ENCODE peak calls at places on chromosomes 5 and 9, in four cellular contexts. N, Z, Y and I are unnamed samples.

GRCh38 chr9:138122676-138123075 is 245.1 kb downstream of the CACNA1B start:
- DNase-seq in N (no peak), Z (no peak), Y (no peak), I (no peak)

GRCh38 chr5:98587166-98587565 is 186.3 kb upstream of the RGMB start:
- DNase-seq in Y (no peak), N (no peak), Z (no peak), I (no peak)

GRCh38 chr5:149464796-149465489 is 85.9 kb upstream of the IL17B start:
- DNase-seq in Y (no peak), N (peak), Z (peak), I (no peak)

GRCh38 chr5:20562545-20562944 is 574.5 kb upstream of the CDH18 start:
- DNase-seq in N (no peak), Z (no peak), Y (no peak), I (no peak)

GRCh38 chr9:23615569-23615968 is 210.5 kb downstream of the ELAVL2 start:
- DNase-seq in N (no peak), Z (no peak), Y (no peak), I (no peak)

GRCh38 chr9:106039151-106039935 is 345.0 kb downstream of the TMEM38B start:
- DNase-seq in Y (no peak), Z (no peak), N (no peak), I (no peak)

GRCh38 chr9:135698767-135699166 is 514 bp downstream of the SOHLH1 start:
- DNase-seq in N (no peak), Y (no peak), Z (no peak), I (no peak)

GRCh38 chr9:111896942-111897830 is 572 bp downstream of the UGCG start:
- DNase-seq in Y (peak), N (peak), Z (peak), I (peak)

GRCh38 chr9:132135456-132135855 is 26.4 kb upstream of the NTNG2 start:
- DNase-seq in Y (no peak), Z (no peak), N (no peak), I (no peak)

GRCh38 chr9:121073038-121073437 is 1.7 kb upstream of the CNTRL start:
- DNase-seq in Z (no peak), Y (peak), N (peak), I (no peak)

GRCh38 chr5:39661026-39661779 is 236.4 kb upstream of the DAB2 start:
- DNase-seq in N (no peak), Z (no peak), Y (no peak), I (no peak)

GRCh38 chr9:130199605-130200004 is 27.4 kb downstream of the NCS1 start:
- DNase-seq in Y (no peak), N (no peak), Z (no peak), I (no peak)

GRCh38 chr5:112757468-112758208 is 20.0 kb downstream of the APC start:
- DNase-seq in Z (peak), N (no peak), Y (peak), I (peak)

GRCh38 chr9:133726401-133727276 is 11.5 kb downstream of the SARDH start:
- DNase-seq in N (peak), Y (no peak), Z (peak), I (peak)

GRCh38 chr9:114507726-114508125 is 2.5 kb upstream of the WHRN start:
- DNase-seq in Z (peak), Y (peak), N (no peak), I (peak)

GRCh38 chr5:64790210-64790609 is 21.5 kb downstream of the CWC27 start:
- DNase-seq in Y (no peak), Z (no peak), N (no peak), I (no peak)

GRCh38 chr9:69923972-69924371 is 103.4 kb downstream of the CFAP95 start:
- DNase-seq in Y (no peak), N (no peak), Z (peak), I (no peak)

GRCh38 chr9:121567142-121568100 is 67.8 kb upstream of the GGTA1 start:
- DNase-seq in N (peak), Y (no peak), Z (no peak), I (no peak)

GRCh38 chr5:5587474-5587873 is 165.0 kb downstream of the ICE1 start:
- DNase-seq in N (no peak), Z (no peak), Y (no peak), I (no peak)

GRCh38 chr9:111969622-111970021 is 73.0 kb downstream of the UGCG start:
- DNase-seq in N (no peak), Z (peak), Y (no peak), I (no peak)

GRCh38 chr5:6708814-6709213 is 4.4 kb upstream of the TENT4A start:
- DNase-seq in Y (no peak), N (no peak), Z (no peak), I (no peak)

GRCh38 chr9:133735415-133735775 is 2.8 kb downstream of the SARDH start:
- DNase-seq in N (no peak), Y (no peak), Z (no peak), I (no peak)

GRCh38 chr9:129717991-129718390 is 34.9 kb downstream of the PTGES start:
- DNase-seq in Y (no peak), N (no peak), Z (no peak), I (no peak)

GRCh38 chr5:180491496-180491895 is 2.7 kb upstream of the CNOT6 start:
- DNase-seq in N (no peak), Z (no peak), Y (no peak), I (no peak)

GRCh38 chr5:125181955-125182354 is 435.5 kb upstream of the ZNF608 start:
- DNase-seq in N (no peak), Y (no peak), Z (no peak), I (no peak)

GRCh38 chr5:103216137-103216536 is 42.4 kb upstream of the MACIR start:
- DNase-seq in Y (no peak), N (no peak), Z (no peak), I (no peak)

GRCh38 chr5:9196403-9197224 is 349.3 kb downstream of the SEMA5A start:
- DNase-seq in Y (no peak), Z (no peak), N (no peak), I (no peak)

GRCh38 chr5:11050596-11051304 is 289.7 kb upstream of the DAP start:
- DNase-seq in Z (no peak), N (no peak), Y (no peak), I (no peak)

GRCh38 chr5:126016256-126016655 is 407.0 kb upstream of the GRAMD2B start:
- DNase-seq in Y (no peak), Z (no peak), N (peak), I (no peak)

GRCh38 chr5:43602818-43603534 is at the start of gene NNT:
- DNase-seq in N (peak), Z (peak), Y (peak), I (peak)

GRCh38 chr5:78726003-78726402 is 77.4 kb upstream of the LHFPL2 start:
- DNase-seq in N (no peak), Y (no peak), Z (no peak), I (no peak)

GRCh38 chr9:105452185-105452584 is 4.4 kb downstream of the FSD1L start:
- DNase-seq in Z (no peak), Y (no peak), N (no peak), I (no peak)

GRCh38 chr9:13845460-13845859 is 468.5 kb downstream of the NFIB start:
- DNase-seq in Y (no peak), Z (no peak), N (no peak), I (no peak)